ENCODE peak calls at places on chromosomes 1 and 21, in eight cellular contexts. One of them, this sample, is unnamed.

GRCh38 chr1:246450485-246451251 is 56.4 kb downstream of the SMYD3 start:
- DNase-seq in adrenal gland: peak; percentile 20
- DNase-seq in stromal cell of bone marrow: no peak
- DNase-seq in aorta: no peak
- DNase-seq in RWPE1: peak; percentile 37
- DNase-seq in GM12892: no peak
- DNase-seq in activated T-cell treated with anti-CD3 and anti-CD28 coated beads, Interleukin-2, amount 50 U/mL, for 4 hours: no peak
- DNase-seq in activated CD4-positive, CD25-positive, alpha-beta regulatory T cell: no peak
- DNase-seq in this sample: no peak

GRCh38 chr1:15620155-15620545 is 2.9 kb downstream of the DDI2 start:
- DNase-seq in GM12892: no peak
- DNase-seq in RWPE1: peak; percentile 66
- DNase-seq in activated CD4-positive, CD25-positive, alpha-beta regulatory T cell: no peak
- DNase-seq in stromal cell of bone marrow: no peak
- DNase-seq in aorta: no peak
- DNase-seq in adrenal gland: no peak
- DNase-seq in activated T-cell treated with anti-CD3 and anti-CD28 coated beads, Interleukin-2, amount 50 U/mL, for 4 hours: no peak
- DNase-seq in this sample: no peak

GRCh38 chr1:26164036-26164927 is 4.5 kb downstream of the C1orf232 start:
- DNase-seq in RWPE1: no peak
- DNase-seq in stromal cell of bone marrow: no peak
- DNase-seq in activated CD4-positive, CD25-positive, alpha-beta regulatory T cell: peak; percentile 31
- DNase-seq in GM12892: peak; percentile 64
- DNase-seq in activated T-cell treated with anti-CD3 and anti-CD28 coated beads, Interleukin-2, amount 50 U/mL, for 4 hours: peak; percentile 48
- DNase-seq in adrenal gland: no peak
- DNase-seq in aorta: peak; percentile 85
- DNase-seq in this sample: peak; percentile 34

GRCh38 chr1:240086726-240087125 is 5.0 kb upstream of the FMN2 start:
- DNase-seq in activated CD4-positive, CD25-positive, alpha-beta regulatory T cell: no peak
- DNase-seq in GM12892: no peak
- DNase-seq in adrenal gland: no peak
- DNase-seq in stromal cell of bone marrow: no peak
- DNase-seq in RWPE1: no peak
- DNase-seq in activated T-cell treated with anti-CD3 and anti-CD28 coated beads, Interleukin-2, amount 50 U/mL, for 4 hours: no peak
- DNase-seq in aorta: no peak
- DNase-seq in this sample: no peak

GRCh38 chr1:117473063-117473462 is 105.8 kb downstream of the MAN1A2 start:
- DNase-seq in RWPE1: no peak
- DNase-seq in adrenal gland: no peak
- DNase-seq in aorta: no peak
- DNase-seq in GM12892: no peak
- DNase-seq in activated CD4-positive, CD25-positive, alpha-beta regulatory T cell: no peak
- DNase-seq in stromal cell of bone marrow: no peak
- DNase-seq in activated T-cell treated with anti-CD3 and anti-CD28 coated beads, Interleukin-2, amount 50 U/mL, for 4 hours: no peak
- DNase-seq in this sample: no peak

GRCh38 chr1:58813361-58813760 is 29.5 kb upstream of the JUN start:
- DNase-seq in activated T-cell treated with anti-CD3 and anti-CD28 coated beads, Interleukin-2, amount 50 U/mL, for 4 hours: no peak
- DNase-seq in aorta: no peak
- DNase-seq in adrenal gland: no peak
- DNase-seq in GM12892: no peak
- DNase-seq in stromal cell of bone marrow: no peak
- DNase-seq in activated CD4-positive, CD25-positive, alpha-beta regulatory T cell: no peak
- DNase-seq in RWPE1: no peak
- DNase-seq in this sample: no peak

GRCh38 chr21:30443226-30443625 is 3.2 kb downstream of the KRTAP15-1 start:
- DNase-seq in RWPE1: no peak
- DNase-seq in aorta: no peak
- DNase-seq in stromal cell of bone marrow: no peak
- DNase-seq in GM12892: no peak
- DNase-seq in adrenal gland: no peak
- DNase-seq in activated T-cell treated with anti-CD3 and anti-CD28 coated beads, Interleukin-2, amount 50 U/mL, for 4 hours: no peak
- DNase-seq in activated CD4-positive, CD25-positive, alpha-beta regulatory T cell: no peak
- DNase-seq in this sample: no peak

GRCh38 chr1:59442492-59442891 is 145.6 kb downstream of the FGGY start:
- DNase-seq in aorta: no peak
- DNase-seq in stromal cell of bone marrow: no peak
- DNase-seq in adrenal gland: no peak
- DNase-seq in activated CD4-positive, CD25-positive, alpha-beta regulatory T cell: no peak
- DNase-seq in GM12892: no peak
- DNase-seq in activated T-cell treated with anti-CD3 and anti-CD28 coated beads, Interleukin-2, amount 50 U/mL, for 4 hours: no peak
- DNase-seq in RWPE1: no peak
- DNase-seq in this sample: no peak

GRCh38 chr1:66564250-66564649 is 30.3 kb downstream of the SGIP1 start:
- DNase-seq in adrenal gland: no peak
- DNase-seq in GM12892: no peak
- DNase-seq in aorta: no peak
- DNase-seq in activated CD4-positive, CD25-positive, alpha-beta regulatory T cell: no peak
- DNase-seq in activated T-cell treated with anti-CD3 and anti-CD28 coated beads, Interleukin-2, amount 50 U/mL, for 4 hours: no peak
- DNase-seq in stromal cell of bone marrow: peak; percentile 97
- DNase-seq in RWPE1: peak; percentile 83
- DNase-seq in this sample: peak; percentile 53

GRCh38 chr1:205935869-205936268 is 7.4 kb downstream of the SLC26A9 start:
- DNase-seq in activated CD4-positive, CD25-positive, alpha-beta regulatory T cell: no peak
- DNase-seq in adrenal gland: no peak
- DNase-seq in aorta: no peak
- DNase-seq in GM12892: no peak
- DNase-seq in activated T-cell treated with anti-CD3 and anti-CD28 coated beads, Interleukin-2, amount 50 U/mL, for 4 hours: no peak
- DNase-seq in RWPE1: no peak
- DNase-seq in stromal cell of bone marrow: no peak
- DNase-seq in this sample: no peak

This sample was measured in MG63.